ENCODE peak calls at places on chromosomes 13 and 19, in four cellular contexts. A is ovary; M is CD8-positive, alpha-beta memory T cell; J is endodermal cell. P is an unnamed sample.

GRCh38 chr13:77574076-77574475 is 38.6 kb downstream of the SCEL start:
- DNase-seq in A (no peak), M (no peak), J (no peak), P (no peak)

GRCh38 chr19:54160182-54160811 is 776 bp upstream of the LENG1 start:
- DNase-seq in A (no peak), M (no peak), J (no peak), P (no peak)

GRCh38 chr19:48731452-48731851 is 9.0 kb downstream of the RASIP1 start:
- DNase-seq in A (no peak), M (no peak), J (no peak), P (no peak)

GRCh38 chr13:48410199-48410598 is 2.7 kb downstream of the LPAR6 start:
- DNase-seq in A (no peak), M (no peak), J (no peak), P (no peak)

GRCh38 chr13:51585696-51586095 is 1.4 kb downstream of the WDFY2 start:
- DNase-seq in A (no peak), M (no peak), J (no peak), P (no peak)

GRCh38 chr19:16076958-16077611 is 790 bp downstream of the TPM4 start:
- DNase-seq in A (peak), M (no peak), J (peak), P (no peak)

GRCh38 chr13:113398963-113399754 is 35.2 kb upstream of the GRTP1 start:
- DNase-seq in A (no peak), M (no peak), J (peak), P (no peak)

GRCh38 chr13:39408512-39408911 is 194.5 kb downstream of the LHFPL6 start:
- DNase-seq in A (no peak), M (no peak), J (no peak), P (no peak)

GRCh38 chr19:52622261-52622660 is 15.9 kb downstream of the ZNF83 start:
- DNase-seq in A (no peak), M (no peak), J (no peak), P (no peak)

GRCh38 chr13:71880753-71881541 is 13.9 kb upstream of the DACH1 start:
- DNase-seq in A (no peak), M (no peak), J (no peak), P (no peak)

GRCh38 chr13:96460571-96460970 is 370.7 kb downstream of the HS6ST3 start:
- DNase-seq in A (no peak), M (no peak), J (no peak), P (no peak)

GRCh38 chr13:52832268-52832667 is 16.2 kb downstream of the PCDH8 start:
- DNase-seq in A (no peak), M (no peak), J (peak), P (no peak)

GRCh38 chr13:21061077-21061945 is at the start of gene LATS2:
- DNase-seq in A (peak), M (peak), J (peak), P (peak)

GRCh38 chr13:73039201-73040108 is 19.4 kb upstream of the KLF5 start:
- DNase-seq in A (no peak), M (no peak), J (peak), P (no peak)

GRCh38 chr19:39727070-39727800 is 10.6 kb downstream of the CLC start:
- DNase-seq in A (no peak), M (no peak), J (no peak), P (no peak)

GRCh38 chr13:101576977-101577376 is 124.5 kb downstream of the ITGBL1 start:
- DNase-seq in A (no peak), M (no peak), J (no peak), P (no peak)

GRCh38 chr13:46654956-46655726 is 102.2 kb downstream of the LRCH1 start:
- DNase-seq in A (no peak), M (no peak), J (no peak), P (no peak)

GRCh38 chr19:2330632-2331284 is 2.3 kb downstream of the SPPL2B start:
- DNase-seq in A (no peak), M (no peak), J (no peak), P (no peak)
- H3K27ac ChIP-seq in A (no peak), M (peak), J (peak), P (no peak)

GRCh38 chr19:41495589-41495988 is 52.6 kb downstream of the ERICH4 start:
- DNase-seq in A (no peak), M (no peak), J (no peak), P (no peak)

GRCh38 chr19:41505105-41505504 is 62.1 kb downstream of the ERICH4 start:
- DNase-seq in A (no peak), M (no peak), J (peak), P (no peak)

GRCh38 chr19:41499899-41500298 is 56.9 kb downstream of the ERICH4 start:
- DNase-seq in A (no peak), M (no peak), J (no peak), P (no peak)

GRCh38 chr19:41501854-41502253 is 58.9 kb downstream of the ERICH4 start:
- DNase-seq in A (no peak), M (no peak), J (peak), P (no peak)

GRCh38 chr19:41500443-41500842 is 57.5 kb downstream of the ERICH4 start:
- DNase-seq in A (no peak), M (no peak), J (peak), P (no peak)
- H3K27ac ChIP-seq in A (peak), M (no peak), J (no peak), P (no peak)

GRCh38 chr19:7393459-7393858 is 44.7 kb downstream of the ARHGEF18 start:
- DNase-seq in A (no peak), M (no peak), J (no peak), P (no peak)

GRCh38 chr19:7394728-7395359 is 46.1 kb downstream of the ARHGEF18 start:
- DNase-seq in A (peak), M (peak), J (peak), P (peak)

GRCh38 chr19:7395793-7396192 is 47.1 kb downstream of the ARHGEF18 start:
- DNase-seq in A (no peak), M (no peak), J (no peak), P (no peak)

GRCh38 chr19:7395360-7395781 is 46.6 kb downstream of the ARHGEF18 start:
- DNase-seq in A (no peak), M (no peak), J (peak), P (no peak)

GRCh38 chr19:7393934-7394508 is 45.3 kb downstream of the ARHGEF18 start:
- DNase-seq in A (no peak), M (no peak), J (no peak), P (no peak)
- H3K27ac ChIP-seq in A (no peak), M (peak), J (no peak), P (peak)

GRCh38 chr19:11538232-11539036 is at the start of gene CNN1:
- DNase-seq in A (peak), M (no peak), J (peak), P (no peak)
- H3K27ac ChIP-seq in A (peak), M (peak), J (no peak), P (no peak)

DNA sequence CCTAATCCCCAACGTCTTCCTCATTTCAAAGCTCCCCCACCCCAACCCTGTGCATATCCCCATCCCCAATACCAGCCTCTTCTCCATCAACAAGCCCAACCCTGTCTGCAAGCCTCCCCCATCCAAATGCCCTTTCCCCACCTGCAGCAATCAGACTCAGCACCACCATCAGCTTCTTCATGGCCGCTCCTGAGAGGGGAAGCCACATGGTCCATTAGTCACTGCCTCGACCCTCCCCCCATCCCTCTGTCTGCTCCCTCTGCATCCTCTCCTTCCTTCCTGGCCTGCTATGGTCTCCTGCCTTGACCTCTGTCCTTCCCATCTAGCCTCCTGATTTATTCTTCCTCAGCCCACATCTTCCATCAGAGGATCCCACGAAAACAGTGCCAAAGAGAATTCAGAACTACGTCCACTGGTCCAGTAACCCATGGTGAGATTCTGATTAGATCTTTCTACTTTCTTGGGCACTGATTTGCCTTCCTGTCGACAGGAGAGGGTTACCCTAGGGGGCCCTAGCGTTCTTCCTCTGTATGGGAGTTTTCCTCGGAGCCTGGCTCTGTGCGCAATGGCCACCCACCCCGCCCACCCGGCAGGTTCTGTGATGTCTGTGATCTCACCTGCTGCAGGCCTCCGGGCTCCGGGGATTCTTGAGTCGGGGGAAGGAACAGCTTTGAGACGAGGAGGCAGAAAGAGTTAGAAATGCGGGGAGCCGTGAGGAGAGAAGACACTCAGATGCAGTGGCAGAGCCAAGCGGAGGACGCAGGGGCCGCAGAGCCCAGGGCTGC is 1.3 kb downstream of the KLK6 start:
- DNase-seq in A (no peak), M (no peak), J (peak), P (no peak)
- H3K27ac ChIP-seq in A (no peak), M (no peak), J (no peak), P (no peak)

GRCh38 chr19:55365245-55365644 is 2.2 kb upstream of the GARIN5B start:
- DNase-seq in A (no peak), M (no peak), J (no peak), P (no peak)

GRCh38 chr19:55362174-55362989 is 678 bp downstream of the GARIN5B start:
- DNase-seq in A (no peak), M (no peak), J (no peak), P (no peak)

GRCh38 chr19:55360902-55361301 is 2.2 kb downstream of the GARIN5B start:
- DNase-seq in A (no peak), M (no peak), J (no peak), P (no peak)

GRCh38 chr19:55365922-55366321 is 2.9 kb upstream of the GARIN5B start:
- DNase-seq in A (no peak), M (no peak), J (no peak), P (no peak)

GRCh38 chr19:55362990-55363716 is at the start of gene GARIN5B:
- DNase-seq in A (no peak), M (no peak), J (no peak), P (no peak)
- H3K27ac ChIP-seq in A (no peak), M (no peak), J (no peak), P (no peak)

GRCh38 chr13:106003651-106004050 is 531.8 kb downstream of the EFNB2 start:
- DNase-seq in A (no peak), M (no peak), J (no peak), P (no peak)

GRCh38 chr13:106011600-106011999 is 523.9 kb downstream of the EFNB2 start:
- DNase-seq in A (no peak), M (no peak), J (no peak), P (no peak)

GRCh38 chr13:106010836-106011235 is 524.6 kb downstream of the EFNB2 start:
- DNase-seq in A (no peak), M (no peak), J (no peak), P (no peak)

GRCh38 chr13:106008540-106008939 is 526.9 kb downstream of the EFNB2 start:
- DNase-seq in A (no peak), M (no peak), J (no peak), P (no peak)

GRCh38 chr13:106007156-106007555 is 528.3 kb downstream of the EFNB2 start:
- DNase-seq in A (no peak), M (no peak), J (no peak), P (no peak)
- H3K27ac ChIP-seq in A (no peak), M (no peak), J (no peak), P (no peak)

GRCh38 chr19:43439183-43440063 is 24.7 kb downstream of the TEX101 start:
- DNase-seq in A (no peak), M (peak), J (no peak), P (peak)

GRCh38 chr19:43438291-43439162 is 23.8 kb downstream of the TEX101 start:
- DNase-seq in A (peak), M (no peak), J (no peak), P (no peak)

GRCh38 chr19:43433689-43434088 is 19.0 kb downstream of the TEX101 start:
- DNase-seq in A (no peak), M (no peak), J (no peak), P (no peak)

GRCh38 chr19:43435775-43436174 is 21.1 kb downstream of the TEX101 start:
- DNase-seq in A (no peak), M (no peak), J (no peak), P (no peak)

GRCh38 chr19:43437712-43438111 is 23.0 kb downstream of the TEX101 start:
- DNase-seq in A (no peak), M (no peak), J (no peak), P (no peak)
- H3K27ac ChIP-seq in A (no peak), M (no peak), J (no peak), P (peak)

DNA sequence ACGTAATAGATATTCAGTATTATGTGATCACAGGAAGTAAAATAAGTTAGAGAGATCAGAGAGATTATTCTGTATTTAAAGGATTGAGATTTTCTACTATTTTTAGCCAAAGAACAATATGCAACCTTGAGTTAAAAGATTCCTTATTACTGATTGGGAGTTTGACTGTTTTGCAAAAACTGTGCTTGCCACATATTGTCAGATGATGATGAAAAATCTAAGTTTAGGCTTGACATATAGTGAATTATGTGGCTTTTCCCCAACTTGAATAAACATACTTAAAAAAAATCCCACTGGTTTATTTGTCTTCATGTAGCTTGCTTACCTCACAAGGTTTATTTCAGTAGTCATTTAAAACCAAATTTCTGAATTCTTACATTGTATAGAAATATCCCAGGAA is 194.4 kb downstream of the KCNRG start:
- DNase-seq in A (no peak), M (no peak), J (no peak), P (no peak)
- H3K27ac ChIP-seq in A (no peak), M (no peak), J (no peak), P (no peak)

DNA sequence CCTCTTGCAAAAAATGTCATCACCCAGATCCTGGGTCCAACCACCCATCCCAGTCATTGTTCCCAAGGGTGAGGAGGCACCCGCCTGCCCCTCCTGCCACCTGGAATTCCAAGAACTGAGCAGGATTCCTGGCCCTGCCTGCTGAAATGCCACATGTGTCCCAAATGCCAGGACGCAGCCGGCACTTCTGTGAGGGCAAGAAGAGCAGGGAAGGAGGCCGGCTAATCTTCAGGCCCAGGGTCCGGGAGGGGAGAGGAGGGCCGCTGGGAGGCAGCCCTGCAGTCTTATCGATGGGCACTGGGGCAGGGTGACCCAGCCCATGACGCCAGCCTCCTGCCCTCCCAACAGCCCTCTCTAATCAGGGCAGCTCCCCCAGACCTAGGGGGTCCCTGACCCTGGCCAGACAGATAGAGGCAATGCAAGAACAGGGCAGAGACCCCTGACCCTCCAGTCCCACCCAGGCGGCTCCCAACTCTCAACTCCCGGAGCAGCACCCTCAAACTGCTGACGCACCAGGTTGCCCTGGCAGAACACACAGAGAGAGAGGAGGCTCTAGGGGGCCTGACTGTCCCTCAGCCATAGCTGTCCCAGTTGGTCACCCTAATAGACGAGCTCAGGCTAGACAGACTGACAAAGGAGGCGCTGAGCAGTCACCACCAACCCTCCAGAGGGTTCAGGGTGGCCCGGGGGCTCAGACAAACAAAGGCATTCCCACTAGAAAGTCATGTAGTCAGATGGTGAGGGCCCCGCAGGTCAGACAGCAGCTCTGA is 1.5 kb downstream of the MFSD12 start:
- DNase-seq in A (no peak), M (no peak), J (no peak), P (no peak)
- H3K27ac ChIP-seq in A (no peak), M (peak), J (no peak), P (peak)

P was measured in effector memory CD4-positive, alpha-beta T cell.